ENCODE peak calls at places on chromosome 6, in five cellular contexts. G, T, M, Q and X are unnamed samples.

GRCh38 chr6:139422105-139423036 is 47.9 kb upstream of the CITED2 start:
- DNase-seq in G (no peak), M (no peak), Q (no peak), T (no peak), X (no peak)

GRCh38 chr6:132907231-132907630 is 92.9 kb downstream of the RPS12 start:
- DNase-seq in T (no peak), Q (no peak), M (no peak), G (no peak), X (no peak)

GRCh38 chr6:169490409-169490708 is 211.5 kb downstream of the WDR27 start:
- DNase-seq in Q (no peak), T (no peak), M (no peak), G (no peak), X (no peak)

GRCh38 chr6:113825776-113826175 is 31.4 kb upstream of the MARCKS start:
- DNase-seq in G (no peak), T (peak), M (no peak), Q (no peak), X (no peak)

GRCh38 chr6:106783631-106784566 is 154.5 kb downstream of the QRSL1 start:
- DNase-seq in M (no peak), T (no peak), Q (no peak), G (no peak), X (no peak)

GRCh38 chr6:164048840-164049239 is 634.3 kb downstream of the QKI start:
- DNase-seq in G (no peak), Q (no peak), M (no peak), T (no peak), X (no peak)

GRCh38 chr6:30113377-30113759 is 478 bp upstream of the TRIM31 start:
- DNase-seq in Q (no peak), T (no peak), M (no peak), G (no peak), X (no peak)

GRCh38 chr6:130282234-130282995 is 59.7 kb upstream of the SAMD3 start:
- DNase-seq in M (peak), T (peak), Q (no peak), G (peak), X (no peak)

GRCh38 chr6:51028271-51028670 is 209.6 kb downstream of the TFAP2B start:
- DNase-seq in M (peak), Q (no peak), G (no peak), T (no peak), X (no peak)

GRCh38 chr6:168942646-168943045 is 311.0 kb downstream of the THBS2 start:
- DNase-seq in T (no peak), Q (no peak), G (no peak), M (no peak), X (no peak)

GRCh38 chr6:128508588-128509296 is 11.7 kb downstream of the PTPRK start:
- DNase-seq in M (peak), G (no peak), Q (no peak), T (no peak), X (no peak)

GRCh38 chr6:4852938-4853337 is 76.7 kb downstream of the CDYL start:
- DNase-seq in G (no peak), M (no peak), Q (no peak), T (no peak), X (no peak)

GRCh38 chr6:4856779-4857178 is 80.6 kb downstream of the CDYL start:
- DNase-seq in M (no peak), Q (no peak), T (peak), G (no peak), X (no peak)

GRCh38 chr6:4851035-4851434 is 74.8 kb downstream of the CDYL start:
- DNase-seq in Q (no peak), G (no peak), M (no peak), T (no peak), X (no peak)

GRCh38 chr6:4853349-4853748 is 77.1 kb downstream of the CDYL start:
- DNase-seq in T (no peak), Q (no peak), M (no peak), G (peak), X (no peak)

DNA sequence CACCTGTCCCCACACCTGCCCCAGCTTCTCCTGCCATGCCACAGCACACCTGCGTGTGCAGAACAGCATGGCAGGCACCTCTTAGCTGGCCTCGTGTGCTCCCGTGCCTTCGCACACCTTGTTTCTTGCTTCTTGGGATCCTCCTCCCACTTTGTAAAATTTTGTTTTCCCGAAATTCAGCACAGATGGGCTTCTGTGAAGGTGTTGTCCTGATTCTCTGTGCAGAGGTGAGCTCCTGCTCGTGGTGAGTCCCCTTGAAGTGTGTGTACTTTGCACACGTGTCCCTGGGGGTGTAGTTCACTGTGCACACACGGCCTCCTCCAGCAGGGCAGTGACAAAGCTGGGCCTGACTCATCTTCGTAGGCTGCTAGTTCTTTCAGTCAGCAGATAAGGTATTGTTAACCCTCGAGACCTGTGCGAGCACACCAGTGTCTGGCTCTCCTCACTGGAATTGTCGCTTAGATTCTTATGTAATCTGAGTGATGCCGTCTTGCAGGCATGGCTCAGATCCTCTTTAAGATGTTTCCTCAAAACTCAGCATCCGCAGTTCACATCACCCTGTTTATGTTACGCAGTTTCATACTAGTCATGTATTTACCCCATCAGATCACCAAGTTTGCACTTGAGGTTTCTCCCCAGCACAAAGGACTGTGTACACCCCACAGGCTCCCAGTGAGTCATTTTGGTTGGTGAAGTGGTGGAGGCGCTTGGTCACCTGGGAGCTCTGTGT is 77.7 kb downstream of the CDYL start:
- DNase-seq in M (peak), G (no peak), Q (no peak), T (no peak), X (no peak)
- TF ChIP-seq REST in M (no peak), G (no peak), Q (no peak), T (no peak), X (no peak)

DNA sequence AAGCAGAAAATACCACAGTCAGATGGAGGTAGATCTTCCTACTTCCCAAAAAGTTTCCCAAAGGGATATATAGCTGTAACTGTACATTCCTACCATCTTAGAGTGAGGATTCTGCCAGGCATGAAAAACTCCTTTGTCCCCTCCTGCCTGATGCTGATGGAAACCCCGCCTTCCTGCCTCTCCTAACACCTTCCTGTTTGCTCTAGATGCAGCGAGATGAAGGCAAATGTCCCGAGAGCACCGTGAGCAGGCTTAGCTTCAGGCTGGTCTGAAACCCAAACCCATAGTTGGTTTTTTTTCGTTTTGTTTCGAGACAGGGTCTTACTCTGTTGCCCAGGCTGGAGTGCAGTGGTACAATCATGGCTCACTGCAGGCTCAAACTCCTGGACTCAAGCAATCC is 55.6 kb downstream of the MYB start:
- DNase-seq in T (no peak), Q (no peak), M (no peak), G (no peak), X (no peak)
- TF ChIP-seq CTCF in T (no peak), Q (no peak), M (no peak), G (no peak), X (no peak)

DNA sequence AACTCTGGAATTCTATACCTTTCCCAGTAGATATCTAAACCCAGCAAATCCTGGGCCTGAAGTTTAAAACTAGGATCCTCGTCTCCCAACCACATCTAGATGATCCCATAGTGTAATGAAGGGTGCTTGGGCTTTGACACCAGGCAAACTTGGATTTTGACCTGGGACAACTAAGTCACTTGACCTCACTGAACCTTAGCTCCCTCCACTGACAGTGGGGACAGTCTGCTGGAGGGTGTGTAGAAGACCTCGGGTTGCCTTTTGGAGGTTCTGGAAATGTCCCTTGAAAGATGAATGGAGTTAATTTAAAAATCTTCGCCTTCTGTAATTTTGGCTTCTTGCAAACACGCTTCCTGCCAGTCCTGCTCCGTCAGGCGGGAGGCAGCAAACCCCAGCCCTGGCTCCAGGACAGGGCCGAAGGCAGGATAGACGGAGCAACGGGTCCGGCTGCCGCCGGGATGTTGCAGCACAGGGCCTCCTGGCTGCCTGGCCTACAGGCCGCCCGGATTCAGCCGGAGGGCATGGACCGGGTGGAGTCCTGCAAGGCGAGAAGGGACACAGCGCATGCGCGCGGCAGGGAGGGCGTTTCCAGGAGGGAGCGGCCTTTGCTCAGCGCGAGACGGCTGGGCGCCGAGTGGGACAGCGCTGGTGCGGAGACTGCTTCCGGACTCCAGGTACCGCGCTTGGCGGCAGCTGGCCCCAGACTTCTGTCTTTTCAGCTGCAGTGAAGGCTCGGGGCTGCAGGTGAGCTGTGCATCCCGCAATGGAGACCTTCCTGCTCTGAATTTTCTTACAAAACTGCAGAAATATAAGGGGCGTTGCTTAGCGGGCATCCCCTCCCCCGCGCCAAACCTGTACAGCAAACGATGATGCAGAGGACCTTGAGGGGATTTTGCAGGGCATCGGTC is at the start of gene TMEM14A:
- DNase-seq in G (peak), T (peak), Q (peak), M (peak), X (peak)
- TF ChIP-seq POLR2AphosphoS5 in G (peak), T (peak), Q (peak), M (peak), X (peak)

GRCh38 chr6:1722801-1723200 is 113.1 kb downstream of the FOXC1 start:
- DNase-seq in G (no peak), T (no peak), Q (no peak), M (no peak), X (no peak)
- TF ChIP-seq REST in G (no peak), T (no peak), Q (no peak), M (no peak), X (no peak)

GRCh38 chr6:88494401-88495140 is 328.4 kb upstream of the CNR1 start:
- DNase-seq in M (no peak), T (no peak), G (no peak), Q (peak), X (no peak)

GRCh38 chr6:88492241-88492640 is 326.1 kb upstream of the CNR1 start:
- DNase-seq in T (no peak), G (no peak), Q (no peak), M (no peak), X (no peak)

GRCh38 chr6:88491266-88491665 is 325.1 kb upstream of the CNR1 start:
- DNase-seq in M (no peak), T (no peak), G (no peak), Q (no peak), X (no peak)

GRCh38 chr6:88493717-88494116 is 327.6 kb upstream of the CNR1 start:
- DNase-seq in Q (peak), M (no peak), G (no peak), T (no peak), X (no peak)

GRCh38 chr6:88492824-88493223 is 326.7 kb upstream of the CNR1 start:
- DNase-seq in M (peak), Q (no peak), T (peak), G (peak), X (peak)
- TF ChIP-seq CTCF in M (peak), Q (peak), T (peak), G (peak), X (no peak)

GRCh38 chr6:154319231-154319858 is 37.3 kb downstream of the IPCEF1 start:
- DNase-seq in M (no peak), Q (no peak), G (no peak), T (peak), X (no peak)
- TF ChIP-seq POLR2AphosphoS5 in M (no peak), Q (no peak), G (no peak), T (no peak), X (no peak)

GRCh38 chr6:85460951-85461805 is 11.3 kb downstream of the NT5E start:
- DNase-seq in G (no peak), M (peak), T (no peak), Q (peak), X (peak)

GRCh38 chr6:85461806-85462185 is 11.9 kb downstream of the NT5E start:
- DNase-seq in T (no peak), G (no peak), M (no peak), Q (no peak), X (no peak)

GRCh38 chr6:85464260-85464644 is 14.4 kb downstream of the NT5E start:
- DNase-seq in Q (no peak), G (no peak), T (no peak), M (no peak), X (peak)

GRCh38 chr6:85463621-85464259 is 13.9 kb downstream of the NT5E start:
- DNase-seq in Q (no peak), G (no peak), M (no peak), T (no peak), X (no peak)

GRCh38 chr6:85462673-85463072 is 12.8 kb downstream of the NT5E start:
- DNase-seq in Q (no peak), M (no peak), G (no peak), T (no peak), X (no peak)
- TF ChIP-seq REST in Q (no peak), M (no peak), G (no peak), T (no peak), X (no peak)

DNA sequence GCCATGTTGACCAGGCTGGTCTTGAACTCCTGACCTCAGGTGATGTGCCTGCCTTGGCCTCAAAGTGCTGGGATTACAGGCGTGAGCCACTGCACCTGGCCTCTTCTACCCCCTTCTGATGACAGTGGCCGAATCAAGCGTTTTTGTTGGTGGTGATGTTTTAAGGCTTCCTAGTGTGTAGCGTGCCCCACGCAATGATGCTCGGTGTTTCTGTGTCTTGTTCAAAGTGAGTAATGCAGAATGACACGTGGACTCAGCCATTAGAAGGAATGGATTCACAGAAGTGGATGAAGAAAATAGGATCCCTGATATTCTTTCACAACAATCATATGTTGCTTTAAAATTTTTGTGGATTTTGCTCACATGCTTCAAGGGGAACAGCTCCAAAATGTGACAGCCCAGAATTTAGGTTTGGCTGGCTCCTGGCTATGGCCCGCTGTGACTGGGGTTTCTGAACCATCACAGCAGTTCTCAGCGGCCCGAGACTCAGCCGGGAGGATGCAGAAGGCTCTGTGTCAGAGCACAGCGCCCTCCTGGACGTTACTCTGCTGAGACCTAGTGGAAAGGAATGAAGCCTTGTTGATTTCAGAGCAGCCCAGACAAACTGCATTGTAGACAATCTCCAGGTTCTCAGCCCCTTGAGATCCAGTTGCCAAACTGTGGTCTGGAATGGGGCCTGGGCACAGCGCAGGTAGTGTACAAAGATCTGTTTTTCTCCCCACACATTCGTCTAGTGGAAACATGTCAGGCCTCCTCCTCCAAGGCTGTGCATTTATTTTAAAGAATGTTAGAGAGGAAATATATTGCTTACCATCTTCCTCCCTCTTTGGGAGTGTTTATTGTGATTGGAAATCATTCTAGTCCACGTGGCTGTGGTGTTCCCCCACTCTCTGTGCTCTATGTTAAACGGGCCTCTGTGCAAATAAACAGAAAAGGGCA is 57.5 kb upstream of the TIAM2 start:
- DNase-seq in M (no peak), G (peak), T (no peak), Q (no peak), X (no peak)
- TF ChIP-seq CTCF in M (peak), G (no peak), T (no peak), Q (no peak), X (no peak)